ENCODE peak calls at places on chromosomes 2 and 18, in five cellular contexts. One of them, this sample, is unnamed.

GRCh38 chr2:178478102-178478441 is 328 bp downstream of the FKBP7 start:
- DNase-seq in heart right ventricle: no peak
- DNase-seq in SK-N-SH: no peak
- DNase-seq in bronchial epithelial cell: peak; percentile 21
- DNase-seq in A549: no peak
- DNase-seq in this sample: no peak

GRCh38 chr2:45640575-45640974 is 10.9 kb upstream of the PRKCE start:
- DNase-seq in heart right ventricle: no peak
- DNase-seq in SK-N-SH: no peak
- DNase-seq in bronchial epithelial cell: no peak
- DNase-seq in A549: no peak
- DNase-seq in this sample: no peak

GRCh38 chr18:75319905-75320304 is 107.6 kb downstream of the SMIM21 start:
- DNase-seq in heart right ventricle: no peak
- DNase-seq in SK-N-SH: no peak
- DNase-seq in bronchial epithelial cell: no peak
- DNase-seq in A549: no peak
- DNase-seq in this sample: no peak

GRCh38 chr2:158339513-158339912 is 117.0 kb downstream of the CCDC148 start:
- DNase-seq in heart right ventricle: no peak
- DNase-seq in SK-N-SH: no peak
- DNase-seq in bronchial epithelial cell: no peak
- DNase-seq in A549: no peak
- DNase-seq in this sample: no peak

GRCh38 chr2:28449126-28449488 is 46.8 kb upstream of the PLB1 start:
- DNase-seq in heart right ventricle: no peak
- DNase-seq in SK-N-SH: no peak
- DNase-seq in bronchial epithelial cell: no peak
- DNase-seq in A549: no peak
- DNase-seq in this sample: no peak

GRCh38 chr2:166148811-166149400 is 21.1 kb upstream of the SCN1A start:
- DNase-seq in heart right ventricle: no peak
- DNase-seq in SK-N-SH: no peak
- DNase-seq in bronchial epithelial cell: no peak
- DNase-seq in A549: no peak
- DNase-seq in this sample: no peak

GRCh38 chr2:233764264-233764663 is 4.2 kb downstream of the UGT1A1 start:
- DNase-seq in heart right ventricle: no peak
- DNase-seq in SK-N-SH: no peak
- DNase-seq in bronchial epithelial cell: peak; percentile 68
- DNase-seq in A549: no peak
- DNase-seq in this sample: no peak

GRCh38 chr18:59139291-59139614 is 431 bp upstream of the SEC11C start:
- DNase-seq in heart right ventricle: peak; percentile 85
- DNase-seq in SK-N-SH: peak; percentile 91
- DNase-seq in bronchial epithelial cell: no peak
- DNase-seq in A549: peak; percentile 91
- DNase-seq in this sample: peak; percentile 83

GRCh38 chr2:15819576-15820282 is 120.6 kb upstream of the MYCN start:
- DNase-seq in heart right ventricle: no peak
- DNase-seq in SK-N-SH: no peak
- DNase-seq in bronchial epithelial cell: no peak
- DNase-seq in A549: no peak
- DNase-seq in this sample: no peak

GRCh38 chr18:44552706-44553105 is 128.0 kb upstream of the SETBP1 start:
- DNase-seq in heart right ventricle: no peak
- DNase-seq in SK-N-SH: no peak
- DNase-seq in bronchial epithelial cell: no peak
- DNase-seq in A549: no peak
- DNase-seq in this sample: no peak

GRCh38 chr2:146037334-146037870 is 1517.5 kb upstream of the ZEB2 start:
- DNase-seq in heart right ventricle: no peak
- DNase-seq in SK-N-SH: no peak
- DNase-seq in bronchial epithelial cell: no peak
- DNase-seq in A549: no peak
- DNase-seq in this sample: no peak

GRCh38 chr2:9554841-9555337 is 741 bp downstream of the ADAM17 start:
- DNase-seq in heart right ventricle: no peak
- DNase-seq in SK-N-SH: peak; percentile 24
- DNase-seq in bronchial epithelial cell: peak; percentile 75
- DNase-seq in A549: no peak
- DNase-seq in this sample: no peak

GRCh38 chr2:219570194-219570923 is 980 bp downstream of the OBSL1 start:
- DNase-seq in heart right ventricle: peak; percentile 52
- DNase-seq in SK-N-SH: peak; percentile 83
- DNase-seq in bronchial epithelial cell: peak; percentile 12
- DNase-seq in A549: peak; percentile 59
- DNase-seq in this sample: no peak

GRCh38 chr2:162676515-162676914 is 162.1 kb downstream of the KCNH7 start:
- DNase-seq in heart right ventricle: no peak
- DNase-seq in SK-N-SH: no peak
- DNase-seq in bronchial epithelial cell: no peak
- DNase-seq in A549: no peak
- DNase-seq in this sample: no peak

GRCh38 chr2:6027066-6027465 is 334.9 kb downstream of the SOX11 start:
- DNase-seq in heart right ventricle: no peak
- DNase-seq in SK-N-SH: no peak
- DNase-seq in bronchial epithelial cell: no peak
- DNase-seq in A549: no peak
- DNase-seq in this sample: no peak
- H3K4me3 ChIP-seq in heart right ventricle: no peak overlapping the region
- H3K4me3 ChIP-seq in SK-N-SH: no peak overlapping the region
- H3K4me3 ChIP-seq in bronchial epithelial cell: no peak overlapping the region
- H3K4me3 ChIP-seq in A549: no peak overlapping the region
- H3K4me3 ChIP-seq in this sample: no peak overlapping the region

DNA sequence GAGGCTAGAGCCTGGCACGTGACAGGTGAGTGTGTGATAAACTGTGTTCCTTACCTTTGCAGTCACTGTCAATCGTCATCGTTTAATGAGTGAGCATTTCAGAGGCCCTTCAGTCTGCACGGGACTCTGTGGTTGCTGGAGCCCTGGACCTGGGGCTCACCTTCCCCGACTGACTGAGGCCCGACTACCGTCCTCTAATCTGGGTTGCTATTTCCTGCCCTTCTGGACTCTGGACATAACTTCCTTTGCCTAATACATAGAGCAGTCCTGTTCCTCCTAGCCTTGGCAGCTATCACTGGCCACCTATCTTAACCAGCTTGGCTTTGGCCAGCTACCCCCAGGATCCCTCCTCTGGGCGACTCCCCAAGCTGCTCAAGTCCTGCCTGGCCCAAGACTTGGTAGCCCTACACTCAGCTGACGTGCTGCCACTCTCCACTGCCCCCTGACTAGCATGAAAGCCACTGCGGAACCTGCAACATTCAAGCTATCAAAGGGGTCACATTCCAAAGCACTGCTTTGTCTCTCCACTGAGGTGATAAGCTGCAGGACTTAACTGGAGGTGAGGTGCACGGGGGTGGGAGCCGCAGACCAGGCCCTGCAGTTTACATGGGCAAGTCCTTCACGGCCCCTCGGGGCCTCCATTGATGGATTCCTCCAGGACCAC is 11.1 kb upstream of the RAB17 start:
- DNase-seq in heart right ventricle: no peak
- DNase-seq in SK-N-SH: no peak
- DNase-seq in bronchial epithelial cell: no peak
- DNase-seq in A549: no peak
- DNase-seq in this sample: no peak
- TF ChIP-seq CTCF in heart right ventricle: peak; percentile 9
- TF ChIP-seq CTCF in SK-N-SH: no peak
- TF ChIP-seq CTCF in bronchial epithelial cell: no peak
- TF ChIP-seq CTCF in A549: no peak
- TF ChIP-seq CTCF in this sample: peak; percentile 23

GRCh38 chr2:46914578-46915230 is 902 bp downstream of the MCFD2 start:
- DNase-seq in heart right ventricle: no peak
- DNase-seq in SK-N-SH: peak; percentile 50
- DNase-seq in bronchial epithelial cell: peak; percentile 12
- DNase-seq in A549: no peak
- DNase-seq in this sample: no peak

GRCh38 chr2:46909771-46910419 is 5.7 kb downstream of the MCFD2 start:
- DNase-seq in heart right ventricle: no peak
- DNase-seq in SK-N-SH: no peak
- DNase-seq in bronchial epithelial cell: peak; percentile 94
- DNase-seq in A549: peak; percentile 75
- DNase-seq in this sample: no peak

GRCh38 chr2:46915281-46915810 is at the start of gene MCFD2:
- DNase-seq in heart right ventricle: peak; percentile 72
- DNase-seq in SK-N-SH: no peak
- DNase-seq in bronchial epithelial cell: no peak
- DNase-seq in A549: peak; percentile 42
- DNase-seq in this sample: peak; percentile 58

GRCh38 chr2:46915811-46916630 is 415 bp upstream of the MCFD2 start:
- DNase-seq in heart right ventricle: peak; percentile 92
- DNase-seq in SK-N-SH: peak; percentile 100
- DNase-seq in bronchial epithelial cell: peak; percentile 57
- DNase-seq in A549: peak; percentile 88
- DNase-seq in this sample: peak; percentile 91

GRCh38 chr2:46913471-46914381 is 1.9 kb downstream of the MCFD2 start:
- DNase-seq in heart right ventricle: no peak
- DNase-seq in SK-N-SH: peak; percentile 29
- DNase-seq in bronchial epithelial cell: peak; percentile 84
- DNase-seq in A549: no peak
- DNase-seq in this sample: no peak
- H3K4me3 ChIP-seq in heart right ventricle: peak overlapping the region; percentile 100
- H3K4me3 ChIP-seq in SK-N-SH: peak overlapping the region; percentile 77
- H3K4me3 ChIP-seq in bronchial epithelial cell: no peak overlapping the region
- H3K4me3 ChIP-seq in A549: peak overlapping the region; percentile 80
- H3K4me3 ChIP-seq in this sample: peak overlapping the region; percentile 95

DNA sequence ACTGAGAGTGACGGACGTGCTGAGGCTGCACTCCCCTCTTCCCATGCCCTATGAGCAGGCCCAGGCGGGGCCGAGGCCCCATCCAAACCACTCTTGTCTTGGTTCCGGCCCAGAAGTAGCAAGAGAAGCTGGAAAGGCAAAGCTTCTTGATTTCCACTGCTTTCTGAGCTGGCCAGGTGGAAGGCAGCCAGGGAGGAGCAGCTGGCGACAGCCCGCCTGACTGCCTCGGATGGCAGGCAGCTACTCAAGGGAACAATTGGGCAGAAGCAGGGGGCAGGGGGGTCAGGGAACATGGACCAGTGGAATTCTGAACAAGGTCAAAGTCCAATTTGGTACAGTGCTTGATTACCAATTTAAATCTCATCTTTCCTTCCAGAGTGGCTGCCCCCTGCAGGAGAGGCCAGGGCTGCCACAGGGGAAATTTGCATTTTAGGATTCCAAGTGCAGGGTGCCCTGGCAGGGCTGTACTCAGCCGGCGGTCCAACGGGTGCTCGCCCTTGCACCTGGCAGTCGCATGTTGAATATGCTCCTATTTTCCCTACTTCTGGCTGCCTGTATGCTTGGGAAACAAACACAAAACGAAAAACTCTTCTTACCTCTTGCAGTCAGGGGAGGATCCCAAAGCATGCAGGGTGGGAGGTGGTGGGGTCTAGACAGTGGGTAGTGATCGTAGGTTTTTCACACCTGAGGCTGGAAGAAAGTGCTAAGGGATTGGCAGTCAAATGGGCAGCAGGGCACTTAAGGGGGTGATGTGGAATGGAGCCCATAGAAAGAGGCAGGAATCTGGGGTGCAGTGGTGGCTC is 67.3 kb downstream of the LIPG start:
- DNase-seq in heart right ventricle: peak; percentile 32
- DNase-seq in SK-N-SH: no peak
- DNase-seq in bronchial epithelial cell: no peak
- DNase-seq in A549: no peak
- DNase-seq in this sample: no peak
- TF ChIP-seq CTCF in heart right ventricle: peak; percentile 23
- TF ChIP-seq CTCF in SK-N-SH: peak; percentile 24
- TF ChIP-seq CTCF in bronchial epithelial cell: peak; percentile 34
- TF ChIP-seq CTCF in A549: no peak
- TF ChIP-seq CTCF in this sample: no peak

DNA sequence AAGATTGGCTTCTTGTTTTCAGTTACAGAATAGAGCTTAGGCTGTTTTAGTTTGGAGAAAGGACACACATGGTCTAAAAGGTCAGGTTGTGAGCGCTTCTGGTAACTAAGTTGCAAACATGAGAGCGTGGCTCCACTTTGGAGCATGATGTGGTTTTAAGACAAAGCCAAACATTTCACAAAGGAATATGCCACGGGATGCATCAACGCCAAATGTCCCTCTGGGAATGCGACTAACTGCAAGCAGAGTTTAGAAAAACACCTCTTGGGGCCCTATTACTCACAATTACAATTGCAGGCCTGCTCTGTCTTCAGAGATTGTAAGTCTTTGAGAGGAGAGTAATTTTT is 25.4 kb downstream of the MYO7B start:
- DNase-seq in heart right ventricle: no peak
- DNase-seq in SK-N-SH: no peak
- DNase-seq in bronchial epithelial cell: no peak
- DNase-seq in A549: no peak
- DNase-seq in this sample: no peak
- H3K4me3 ChIP-seq in heart right ventricle: no peak overlapping the region
- H3K4me3 ChIP-seq in SK-N-SH: no peak overlapping the region
- H3K4me3 ChIP-seq in bronchial epithelial cell: no peak overlapping the region
- H3K4me3 ChIP-seq in A549: no peak overlapping the region
- H3K4me3 ChIP-seq in this sample: no peak overlapping the region

GRCh38 chr2:120885311-120885710 is 149.6 kb downstream of the GLI2 start:
- DNase-seq in heart right ventricle: no peak
- DNase-seq in SK-N-SH: peak; percentile 57
- DNase-seq in bronchial epithelial cell: no peak
- DNase-seq in A549: no peak
- DNase-seq in this sample: no peak
- TF ChIP-seq CTCF in heart right ventricle: no peak
- TF ChIP-seq CTCF in SK-N-SH: no peak
- TF ChIP-seq CTCF in bronchial epithelial cell: no peak
- TF ChIP-seq CTCF in A549: no peak
- TF ChIP-seq CTCF in this sample: no peak

GRCh38 chr2:38039511-38039910 is 36.4 kb downstream of the CYP1B1 start:
- DNase-seq in heart right ventricle: no peak
- DNase-seq in SK-N-SH: no peak
- DNase-seq in bronchial epithelial cell: no peak
- DNase-seq in A549: no peak
- DNase-seq in this sample: no peak

GRCh38 chr2:38037325-38037724 is 38.6 kb downstream of the CYP1B1 start:
- DNase-seq in heart right ventricle: no peak
- DNase-seq in SK-N-SH: no peak
- DNase-seq in bronchial epithelial cell: peak; percentile 15
- DNase-seq in A549: no peak
- DNase-seq in this sample: no peak

GRCh38 chr2:38039111-38039510 is 36.8 kb downstream of the CYP1B1 start:
- DNase-seq in heart right ventricle: no peak
- DNase-seq in SK-N-SH: no peak
- DNase-seq in bronchial epithelial cell: peak; percentile 70
- DNase-seq in A549: no peak
- DNase-seq in this sample: no peak

GRCh38 chr2:38037757-38038615 is 38.0 kb downstream of the CYP1B1 start:
- DNase-seq in heart right ventricle: peak; percentile 24
- DNase-seq in SK-N-SH: no peak
- DNase-seq in bronchial epithelial cell: peak; percentile 68
- DNase-seq in A549: no peak
- DNase-seq in this sample: no peak

GRCh38 chr2:38038682-38039081 is 37.3 kb downstream of the CYP1B1 start:
- DNase-seq in heart right ventricle: no peak
- DNase-seq in SK-N-SH: no peak
- DNase-seq in bronchial epithelial cell: no peak
- DNase-seq in A549: no peak
- DNase-seq in this sample: no peak
- H3K4me3 ChIP-seq in heart right ventricle: peak overlapping the region; percentile 48
- H3K4me3 ChIP-seq in SK-N-SH: no peak overlapping the region
- H3K4me3 ChIP-seq in bronchial epithelial cell: no peak overlapping the region
- H3K4me3 ChIP-seq in A549: no peak overlapping the region
- H3K4me3 ChIP-seq in this sample: peak overlapping the region; percentile 38

This sample was measured in BE2C.